ENCODE peak calls at places on chromosome 21, in eight cellular contexts. One of them, this sample, is unnamed.

GRCh38 chr21:44089001-44089911 is 17.9 kb upstream of the PWP2 start:
- DNase-seq in brain microvascular endothelial cell: no peak
- DNase-seq in PC-9: no peak
- DNase-seq in neural progenitor cell: no peak
- DNase-seq in fibroblast of mammary gland: no peak
- DNase-seq in astrocyte of the spinal cord: no peak
- DNase-seq in colonic mucosa: peak
- DNase-seq in psoas muscle: no peak
- DNase-seq in this sample: no peak

GRCh38 chr21:24045373-24045772 is 1561.9 kb downstream of the MRPL39 start:
- DNase-seq in brain microvascular endothelial cell: no peak
- DNase-seq in PC-9: no peak
- DNase-seq in neural progenitor cell: no peak
- DNase-seq in fibroblast of mammary gland: no peak
- DNase-seq in astrocyte of the spinal cord: no peak
- DNase-seq in colonic mucosa: no peak
- DNase-seq in psoas muscle: no peak
- DNase-seq in this sample: no peak

GRCh38 chr21:21968810-21969588 is 970.8 kb downstream of the NCAM2 start:
- DNase-seq in brain microvascular endothelial cell: no peak
- DNase-seq in PC-9: no peak
- DNase-seq in neural progenitor cell: no peak
- DNase-seq in fibroblast of mammary gland: no peak
- DNase-seq in astrocyte of the spinal cord: peak
- DNase-seq in colonic mucosa: no peak
- DNase-seq in psoas muscle: no peak
- DNase-seq in this sample: no peak

GRCh38 chr21:17003221-17003620 is 509.6 kb upstream of the CXADR start:
- DNase-seq in brain microvascular endothelial cell: peak
- DNase-seq in PC-9: no peak
- DNase-seq in neural progenitor cell: no peak
- DNase-seq in fibroblast of mammary gland: peak
- DNase-seq in astrocyte of the spinal cord: peak
- DNase-seq in colonic mucosa: no peak
- DNase-seq in psoas muscle: no peak
- DNase-seq in this sample: no peak

GRCh38 chr21:36721817-36722216 is 22.9 kb downstream of the SIM2 start:
- DNase-seq in brain microvascular endothelial cell: no peak
- DNase-seq in PC-9: no peak
- DNase-seq in neural progenitor cell: no peak
- DNase-seq in fibroblast of mammary gland: no peak
- DNase-seq in astrocyte of the spinal cord: no peak
- DNase-seq in colonic mucosa: no peak
- DNase-seq in psoas muscle: no peak
- DNase-seq in this sample: no peak

GRCh38 chr21:31730687-31731111 is 1.2 kb downstream of the SCAF4 start:
- DNase-seq in brain microvascular endothelial cell: no peak
- DNase-seq in PC-9: no peak
- DNase-seq in neural progenitor cell: peak
- DNase-seq in fibroblast of mammary gland: no peak
- DNase-seq in astrocyte of the spinal cord: peak
- DNase-seq in colonic mucosa: no peak
- DNase-seq in psoas muscle: no peak
- DNase-seq in this sample: no peak

GRCh38 chr21:29175408-29176147 is 45.1 kb downstream of the MAP3K7CL start:
- DNase-seq in brain microvascular endothelial cell: peak
- DNase-seq in PC-9: no peak
- DNase-seq in neural progenitor cell: no peak
- DNase-seq in fibroblast of mammary gland: peak
- DNase-seq in astrocyte of the spinal cord: peak
- DNase-seq in colonic mucosa: no peak
- DNase-seq in psoas muscle: no peak
- DNase-seq in this sample: peak

GRCh38 chr21:36709868-36710728 is 11.2 kb downstream of the SIM2 start:
- DNase-seq in brain microvascular endothelial cell: no peak
- DNase-seq in PC-9: no peak
- DNase-seq in neural progenitor cell: peak
- DNase-seq in fibroblast of mammary gland: no peak
- DNase-seq in astrocyte of the spinal cord: no peak
- DNase-seq in colonic mucosa: no peak
- DNase-seq in psoas muscle: no peak
- DNase-seq in this sample: no peak

GRCh38 chr21:19844334-19844733 is 1153.9 kb upstream of the NCAM2 start:
- DNase-seq in brain microvascular endothelial cell: no peak
- DNase-seq in PC-9: no peak
- DNase-seq in neural progenitor cell: no peak
- DNase-seq in fibroblast of mammary gland: no peak
- DNase-seq in astrocyte of the spinal cord: no peak
- DNase-seq in colonic mucosa: no peak
- DNase-seq in psoas muscle: no peak
- DNase-seq in this sample: no peak

GRCh38 chr21:38952890-38953289 is 147.2 kb downstream of the ETS2 start:
- DNase-seq in brain microvascular endothelial cell: no peak
- DNase-seq in PC-9: no peak
- DNase-seq in neural progenitor cell: no peak
- DNase-seq in fibroblast of mammary gland: no peak
- DNase-seq in astrocyte of the spinal cord: no peak
- DNase-seq in colonic mucosa: no peak
- DNase-seq in psoas muscle: no peak
- DNase-seq in this sample: no peak

GRCh38 chr21:7916329-7917303 is 2604.8 kb upstream of the TPTE start:
- DNase-seq in brain microvascular endothelial cell: no peak
- DNase-seq in PC-9: no peak
- DNase-seq in neural progenitor cell: no peak
- DNase-seq in fibroblast of mammary gland: no peak
- DNase-seq in astrocyte of the spinal cord: no peak
- DNase-seq in colonic mucosa: no peak
- DNase-seq in psoas muscle: no peak
- DNase-seq in this sample: no peak

GRCh38 chr21:25607812-25608737 is 794 bp upstream of the MRPL39 start:
- DNase-seq in brain microvascular endothelial cell: peak
- DNase-seq in PC-9: peak
- DNase-seq in neural progenitor cell: peak
- DNase-seq in fibroblast of mammary gland: peak
- DNase-seq in astrocyte of the spinal cord: peak
- DNase-seq in colonic mucosa: peak
- DNase-seq in psoas muscle: peak
- DNase-seq in this sample: peak

DNA sequence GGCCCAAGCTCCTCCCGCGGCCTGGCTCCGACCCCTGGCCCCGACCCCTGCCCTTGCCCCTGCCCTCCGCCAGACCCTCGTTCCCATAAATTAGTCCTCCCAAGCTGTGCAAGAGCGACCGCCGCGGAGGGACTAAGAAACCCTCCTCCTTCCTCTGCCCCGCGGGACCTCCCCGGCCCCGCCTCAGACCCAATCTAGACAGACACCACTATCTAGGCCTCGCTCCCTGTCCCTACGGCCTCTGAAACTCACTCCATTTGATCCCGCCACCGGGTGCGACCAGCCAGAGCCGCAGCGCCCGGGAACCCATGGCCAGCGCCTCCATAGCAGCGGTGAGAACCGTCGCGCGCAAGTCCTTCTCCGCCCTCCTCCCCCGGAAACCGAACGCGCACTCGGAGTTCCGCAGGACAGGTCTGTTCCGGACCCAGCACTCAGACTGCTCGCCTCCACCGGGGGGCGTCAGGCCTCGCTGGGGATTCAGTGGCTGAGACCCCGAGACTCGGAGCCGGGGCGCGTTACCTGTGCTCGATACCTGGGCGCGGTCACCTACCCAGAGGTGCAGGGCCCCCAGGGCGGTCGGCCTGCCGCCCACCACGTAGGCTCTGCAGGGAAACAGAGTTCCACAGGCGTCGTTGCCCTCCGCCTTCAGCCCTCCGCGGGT is at the start of gene MRPL39:
- DNase-seq in brain microvascular endothelial cell: peak
- DNase-seq in PC-9: peak
- DNase-seq in neural progenitor cell: peak
- DNase-seq in fibroblast of mammary gland: peak
- DNase-seq in astrocyte of the spinal cord: peak
- DNase-seq in colonic mucosa: peak
- DNase-seq in psoas muscle: peak
- DNase-seq in this sample: peak
- TF ChIP-seq CTCF in brain microvascular endothelial cell: peak
- TF ChIP-seq CTCF in PC-9: peak
- TF ChIP-seq CTCF in neural progenitor cell: peak
- TF ChIP-seq CTCF in fibroblast of mammary gland: peak
- TF ChIP-seq CTCF in astrocyte of the spinal cord: peak
- TF ChIP-seq CTCF in colonic mucosa: peak
- TF ChIP-seq CTCF in psoas muscle: peak
- TF ChIP-seq CTCF in this sample: peak

GRCh38 chr21:46153259-46154154 is 1.9 kb downstream of the FTCD start:
- DNase-seq in brain microvascular endothelial cell: no peak
- DNase-seq in PC-9: peak
- DNase-seq in neural progenitor cell: peak
- DNase-seq in fibroblast of mammary gland: no peak
- DNase-seq in astrocyte of the spinal cord: no peak
- DNase-seq in colonic mucosa: peak
- DNase-seq in psoas muscle: peak
- DNase-seq in this sample: no peak

GRCh38 chr21:46151989-46152938 is 3.1 kb downstream of the FTCD start:
- DNase-seq in brain microvascular endothelial cell: no peak
- DNase-seq in PC-9: no peak
- DNase-seq in neural progenitor cell: no peak
- DNase-seq in fibroblast of mammary gland: no peak
- DNase-seq in astrocyte of the spinal cord: no peak
- DNase-seq in colonic mucosa: no peak
- DNase-seq in psoas muscle: peak
- DNase-seq in this sample: no peak

GRCh38 chr21:46154155-46154954 is 1.0 kb downstream of the FTCD start:
- DNase-seq in brain microvascular endothelial cell: no peak
- DNase-seq in PC-9: no peak
- DNase-seq in neural progenitor cell: no peak
- DNase-seq in fibroblast of mammary gland: no peak
- DNase-seq in astrocyte of the spinal cord: no peak
- DNase-seq in colonic mucosa: no peak
- DNase-seq in psoas muscle: peak
- DNase-seq in this sample: no peak

GRCh38 chr21:46151261-46151988 is 4.0 kb downstream of the FTCD start:
- DNase-seq in brain microvascular endothelial cell: no peak
- DNase-seq in PC-9: no peak
- DNase-seq in neural progenitor cell: no peak
- DNase-seq in fibroblast of mammary gland: no peak
- DNase-seq in astrocyte of the spinal cord: no peak
- DNase-seq in colonic mucosa: no peak
- DNase-seq in psoas muscle: peak
- DNase-seq in this sample: no peak

DNA sequence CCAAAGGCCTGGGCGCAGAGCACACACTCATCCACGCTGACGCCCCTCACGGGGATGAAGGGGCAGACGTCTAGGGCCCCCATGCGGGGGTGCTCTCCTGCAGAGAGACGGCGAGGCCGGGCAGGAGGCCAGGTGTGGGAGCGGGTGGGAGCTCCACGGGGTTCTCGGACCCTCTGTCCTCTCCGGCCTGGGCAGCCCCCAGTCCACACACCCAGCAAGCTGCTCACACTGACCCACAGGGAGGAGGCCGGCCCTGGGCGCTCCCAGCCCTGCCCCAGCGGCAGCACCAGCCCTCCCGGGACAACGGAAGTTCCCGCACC is 2.5 kb downstream of the FTCD start:
- DNase-seq in brain microvascular endothelial cell: no peak
- DNase-seq in PC-9: no peak
- DNase-seq in neural progenitor cell: no peak
- DNase-seq in fibroblast of mammary gland: no peak
- DNase-seq in astrocyte of the spinal cord: no peak
- DNase-seq in colonic mucosa: no peak
- DNase-seq in psoas muscle: peak
- DNase-seq in this sample: no peak
- H3K4me3 ChIP-seq in brain microvascular endothelial cell: peak
- H3K4me3 ChIP-seq in PC-9: no peak
- H3K4me3 ChIP-seq in neural progenitor cell: no peak
- H3K4me3 ChIP-seq in fibroblast of mammary gland: no peak
- H3K4me3 ChIP-seq in astrocyte of the spinal cord: no peak
- H3K4me3 ChIP-seq in colonic mucosa: peak
- H3K4me3 ChIP-seq in psoas muscle: peak
- H3K4me3 ChIP-seq in this sample: no peak

GRCh38 chr21:41885341-41886024 is 6.3 kb upstream of the PRDM15 start:
- DNase-seq in brain microvascular endothelial cell: no peak
- DNase-seq in PC-9: no peak
- DNase-seq in neural progenitor cell: no peak
- DNase-seq in fibroblast of mammary gland: no peak
- DNase-seq in astrocyte of the spinal cord: no peak
- DNase-seq in colonic mucosa: no peak
- DNase-seq in psoas muscle: no peak
- DNase-seq in this sample: no peak
- TF ChIP-seq CTCF in brain microvascular endothelial cell: no peak
- TF ChIP-seq CTCF in PC-9: no peak
- TF ChIP-seq CTCF in neural progenitor cell: no peak
- TF ChIP-seq CTCF in fibroblast of mammary gland: no peak
- TF ChIP-seq CTCF in astrocyte of the spinal cord: no peak
- TF ChIP-seq CTCF in colonic mucosa: no peak
- TF ChIP-seq CTCF in psoas muscle: no peak
- TF ChIP-seq CTCF in this sample: no peak

GRCh38 chr21:27761623-27762022 is 794.7 kb upstream of the ADAMTS5 start:
- DNase-seq in brain microvascular endothelial cell: no peak
- DNase-seq in PC-9: no peak
- DNase-seq in neural progenitor cell: no peak
- DNase-seq in fibroblast of mammary gland: no peak
- DNase-seq in astrocyte of the spinal cord: no peak
- DNase-seq in colonic mucosa: no peak
- DNase-seq in psoas muscle: no peak
- DNase-seq in this sample: no peak
- H3K4me3 ChIP-seq in brain microvascular endothelial cell: no peak
- H3K4me3 ChIP-seq in PC-9: no peak
- H3K4me3 ChIP-seq in neural progenitor cell: no peak
- H3K4me3 ChIP-seq in fibroblast of mammary gland: no peak
- H3K4me3 ChIP-seq in astrocyte of the spinal cord: no peak
- H3K4me3 ChIP-seq in colonic mucosa: no peak
- H3K4me3 ChIP-seq in psoas muscle: no peak
- H3K4me3 ChIP-seq in this sample: no peak

This sample was measured in HFF-Myc.